ENCODE peak calls at places on chromosome 9, in ten cellular contexts. One of them, this sample, is unnamed.

GRCh38 chr9:93037476-93037971 is 21.0 kb upstream of the SUSD3 start:
- DNase-seq in NCI-H2081: no peak
- DNase-seq in HCEC 1CT: no peak
- DNase-seq in neural crest cell: no peak
- DNase-seq in effector memory CD4-positive, alpha-beta T cell: no peak
- DNase-seq in GM12865: no peak
- DNase-seq in T follicular helper cell: no peak
- DNase-seq in gastrocnemius medialis: no peak
- DNase-seq in activated CD4-positive, CD25-positive, alpha-beta regulatory T cell treated with anti-CD3 and anti-CD28 coated beads, Interleukin-2, amount 50 U/mL, for 72 hours: no peak
- DNase-seq in H7: peak; percentile 76
- DNase-seq in this sample: no peak

GRCh38 chr9:107019216-107019615 is 156.2 kb downstream of the ZNF462 start:
- DNase-seq in NCI-H2081: no peak
- DNase-seq in HCEC 1CT: peak; percentile 86
- DNase-seq in neural crest cell: no peak
- DNase-seq in effector memory CD4-positive, alpha-beta T cell: no peak
- DNase-seq in GM12865: no peak
- DNase-seq in T follicular helper cell: no peak
- DNase-seq in gastrocnemius medialis: no peak
- DNase-seq in activated CD4-positive, CD25-positive, alpha-beta regulatory T cell treated with anti-CD3 and anti-CD28 coated beads, Interleukin-2, amount 50 U/mL, for 72 hours: no peak
- DNase-seq in H7: no peak
- DNase-seq in this sample: no peak

GRCh38 chr9:135070198-135070951 is 17.1 kb upstream of the OLFM1 start:
- DNase-seq in NCI-H2081: no peak
- DNase-seq in HCEC 1CT: no peak
- DNase-seq in neural crest cell: no peak
- DNase-seq in effector memory CD4-positive, alpha-beta T cell: no peak
- DNase-seq in GM12865: no peak
- DNase-seq in T follicular helper cell: no peak
- DNase-seq in gastrocnemius medialis: no peak
- DNase-seq in activated CD4-positive, CD25-positive, alpha-beta regulatory T cell treated with anti-CD3 and anti-CD28 coated beads, Interleukin-2, amount 50 U/mL, for 72 hours: no peak
- DNase-seq in H7: peak; percentile 81
- DNase-seq in this sample: no peak

GRCh38 chr9:130225586-130225985 is 40.0 kb upstream of the HMCN2 start:
- DNase-seq in NCI-H2081: no peak
- DNase-seq in HCEC 1CT: no peak
- DNase-seq in neural crest cell: no peak
- DNase-seq in effector memory CD4-positive, alpha-beta T cell: no peak
- DNase-seq in GM12865: no peak
- DNase-seq in T follicular helper cell: no peak
- DNase-seq in gastrocnemius medialis: no peak
- DNase-seq in activated CD4-positive, CD25-positive, alpha-beta regulatory T cell treated with anti-CD3 and anti-CD28 coated beads, Interleukin-2, amount 50 U/mL, for 72 hours: no peak
- DNase-seq in H7: no peak
- DNase-seq in this sample: no peak

GRCh38 chr9:110129460-110129859 is 78.5 kb downstream of the C9orf152 start:
- DNase-seq in NCI-H2081: no peak
- DNase-seq in HCEC 1CT: no peak
- DNase-seq in neural crest cell: no peak
- DNase-seq in effector memory CD4-positive, alpha-beta T cell: no peak
- DNase-seq in GM12865: no peak
- DNase-seq in T follicular helper cell: no peak
- DNase-seq in gastrocnemius medialis: no peak
- DNase-seq in activated CD4-positive, CD25-positive, alpha-beta regulatory T cell treated with anti-CD3 and anti-CD28 coated beads, Interleukin-2, amount 50 U/mL, for 72 hours: no peak
- DNase-seq in H7: no peak
- DNase-seq in this sample: no peak

GRCh38 chr9:124222918-124223720 is 34.6 kb upstream of the NEK6 start:
- DNase-seq in NCI-H2081: peak; percentile 78
- DNase-seq in HCEC 1CT: peak; percentile 46
- DNase-seq in neural crest cell: no peak
- DNase-seq in effector memory CD4-positive, alpha-beta T cell: no peak
- DNase-seq in GM12865: no peak
- DNase-seq in T follicular helper cell: no peak
- DNase-seq in gastrocnemius medialis: peak; percentile 62
- DNase-seq in activated CD4-positive, CD25-positive, alpha-beta regulatory T cell treated with anti-CD3 and anti-CD28 coated beads, Interleukin-2, amount 50 U/mL, for 72 hours: no peak
- DNase-seq in H7: no peak
- DNase-seq in this sample: no peak

GRCh38 chr9:118918180-118918579 is 451.1 kb downstream of the BRINP1 start:
- DNase-seq in NCI-H2081: no peak
- DNase-seq in HCEC 1CT: no peak
- DNase-seq in neural crest cell: no peak
- DNase-seq in effector memory CD4-positive, alpha-beta T cell: no peak
- DNase-seq in GM12865: no peak
- DNase-seq in T follicular helper cell: no peak
- DNase-seq in gastrocnemius medialis: no peak
- DNase-seq in activated CD4-positive, CD25-positive, alpha-beta regulatory T cell treated with anti-CD3 and anti-CD28 coated beads, Interleukin-2, amount 50 U/mL, for 72 hours: no peak
- DNase-seq in H7: no peak
- DNase-seq in this sample: no peak

GRCh38 chr9:110255417-110256141 is 728 bp downstream of the TXN start:
- DNase-seq in NCI-H2081: peak; percentile 66
- DNase-seq in HCEC 1CT: peak; percentile 46
- DNase-seq in neural crest cell: peak; percentile 19
- DNase-seq in effector memory CD4-positive, alpha-beta T cell: peak; percentile 12
- DNase-seq in GM12865: peak; percentile 66
- DNase-seq in T follicular helper cell: no peak
- DNase-seq in gastrocnemius medialis: peak; percentile 49
- DNase-seq in activated CD4-positive, CD25-positive, alpha-beta regulatory T cell treated with anti-CD3 and anti-CD28 coated beads, Interleukin-2, amount 50 U/mL, for 72 hours: peak; percentile 59
- DNase-seq in H7: peak; percentile 64
- DNase-seq in this sample: peak; percentile 4

GRCh38 chr9:98714833-98715232 is 6.1 kb upstream of the GABBR2 start:
- DNase-seq in NCI-H2081: no peak
- DNase-seq in HCEC 1CT: no peak
- DNase-seq in neural crest cell: no peak
- DNase-seq in effector memory CD4-positive, alpha-beta T cell: no peak
- DNase-seq in GM12865: no peak
- DNase-seq in T follicular helper cell: no peak
- DNase-seq in gastrocnemius medialis: no peak
- DNase-seq in activated CD4-positive, CD25-positive, alpha-beta regulatory T cell treated with anti-CD3 and anti-CD28 coated beads, Interleukin-2, amount 50 U/mL, for 72 hours: no peak
- DNase-seq in H7: no peak
- DNase-seq in this sample: no peak

GRCh38 chr9:130107955-130108354 is 54.2 kb downstream of the GPR107 start:
- DNase-seq in NCI-H2081: no peak
- DNase-seq in HCEC 1CT: no peak
- DNase-seq in neural crest cell: no peak
- DNase-seq in effector memory CD4-positive, alpha-beta T cell: no peak
- DNase-seq in GM12865: peak; percentile 21
- DNase-seq in T follicular helper cell: no peak
- DNase-seq in gastrocnemius medialis: no peak
- DNase-seq in activated CD4-positive, CD25-positive, alpha-beta regulatory T cell treated with anti-CD3 and anti-CD28 coated beads, Interleukin-2, amount 50 U/mL, for 72 hours: no peak
- DNase-seq in H7: no peak
- DNase-seq in this sample: no peak

GRCh38 chr9:114317665-114318357 is 5.1 kb upstream of the ORM1 start:
- DNase-seq in NCI-H2081: no peak
- DNase-seq in HCEC 1CT: peak; percentile 64
- DNase-seq in neural crest cell: no peak
- DNase-seq in effector memory CD4-positive, alpha-beta T cell: no peak
- DNase-seq in GM12865: no peak
- DNase-seq in T follicular helper cell: no peak
- DNase-seq in gastrocnemius medialis: no peak
- DNase-seq in activated CD4-positive, CD25-positive, alpha-beta regulatory T cell treated with anti-CD3 and anti-CD28 coated beads, Interleukin-2, amount 50 U/mL, for 72 hours: no peak
- DNase-seq in H7: peak; percentile 17
- DNase-seq in this sample: no peak

GRCh38 chr9:107994638-107995037 is 505.1 kb upstream of the KLF4 start:
- DNase-seq in NCI-H2081: no peak
- DNase-seq in HCEC 1CT: no peak
- DNase-seq in neural crest cell: no peak
- DNase-seq in effector memory CD4-positive, alpha-beta T cell: no peak
- DNase-seq in GM12865: peak; percentile 11
- DNase-seq in T follicular helper cell: no peak
- DNase-seq in gastrocnemius medialis: no peak
- DNase-seq in activated CD4-positive, CD25-positive, alpha-beta regulatory T cell treated with anti-CD3 and anti-CD28 coated beads, Interleukin-2, amount 50 U/mL, for 72 hours: no peak
- DNase-seq in H7: no peak
- DNase-seq in this sample: no peak

GRCh38 chr9:117927354-117927753 is 223.2 kb downstream of the TLR4 start:
- DNase-seq in NCI-H2081: peak; percentile 78
- DNase-seq in HCEC 1CT: no peak
- DNase-seq in neural crest cell: no peak
- DNase-seq in effector memory CD4-positive, alpha-beta T cell: no peak
- DNase-seq in GM12865: no peak
- DNase-seq in T follicular helper cell: no peak
- DNase-seq in gastrocnemius medialis: no peak
- DNase-seq in activated CD4-positive, CD25-positive, alpha-beta regulatory T cell treated with anti-CD3 and anti-CD28 coated beads, Interleukin-2, amount 50 U/mL, for 72 hours: no peak
- DNase-seq in H7: peak; percentile 7
- DNase-seq in this sample: no peak

GRCh38 chr9:131651599-131651998 is 88.3 kb downstream of the RAPGEF1 start:
- DNase-seq in NCI-H2081: no peak
- DNase-seq in HCEC 1CT: peak; percentile 79
- DNase-seq in neural crest cell: no peak
- DNase-seq in effector memory CD4-positive, alpha-beta T cell: no peak
- DNase-seq in GM12865: no peak
- DNase-seq in T follicular helper cell: no peak
- DNase-seq in gastrocnemius medialis: no peak
- DNase-seq in activated CD4-positive, CD25-positive, alpha-beta regulatory T cell treated with anti-CD3 and anti-CD28 coated beads, Interleukin-2, amount 50 U/mL, for 72 hours: no peak
- DNase-seq in H7: no peak
- DNase-seq in this sample: no peak

GRCh38 chr9:90007516-90008430 is 403.0 kb downstream of the GADD45G start:
- DNase-seq in NCI-H2081: no peak
- DNase-seq in HCEC 1CT: no peak
- DNase-seq in neural crest cell: no peak
- DNase-seq in effector memory CD4-positive, alpha-beta T cell: no peak
- DNase-seq in GM12865: peak; percentile 15
- DNase-seq in T follicular helper cell: no peak
- DNase-seq in gastrocnemius medialis: no peak
- DNase-seq in activated CD4-positive, CD25-positive, alpha-beta regulatory T cell treated with anti-CD3 and anti-CD28 coated beads, Interleukin-2, amount 50 U/mL, for 72 hours: no peak
- DNase-seq in H7: no peak
- DNase-seq in this sample: no peak

GRCh38 chr9:124511891-124512805 is 4.9 kb upstream of the NR5A1 start:
- DNase-seq in NCI-H2081: no peak
- DNase-seq in HCEC 1CT: no peak
- DNase-seq in neural crest cell: no peak
- DNase-seq in effector memory CD4-positive, alpha-beta T cell: no peak
- DNase-seq in GM12865: no peak
- DNase-seq in T follicular helper cell: no peak
- DNase-seq in gastrocnemius medialis: no peak
- DNase-seq in activated CD4-positive, CD25-positive, alpha-beta regulatory T cell treated with anti-CD3 and anti-CD28 coated beads, Interleukin-2, amount 50 U/mL, for 72 hours: no peak
- DNase-seq in H7: peak; percentile 83
- DNase-seq in this sample: no peak

This sample was measured in activated T-cell treated with anti-CD3 and anti-CD28 coated beads for 1 hour.